ENCODE peak calls at places on chromosomes 3 and 15, in five cellular contexts. One of them, this sample, is unnamed.
A peak's percentile ranks its signal among the peaks of the same experiment; 100 is the strongest.

GRCh38 chr3:148042663-148043445 is 633.7 kb downstream of the ZIC1 start:
- DNase-seq in Right ventricle myocardium superior: no peak
- DNase-seq in cardiac fibroblast: peak; percentile 71
- DNase-seq in T-helper 9 cell: no peak
- DNase-seq in neuronal stem cell: no peak
- DNase-seq in this sample: no peak

GRCh38 chr3:45343947-45344346 is 44.4 kb upstream of the LARS2 start:
- DNase-seq in Right ventricle myocardium superior: no peak
- DNase-seq in cardiac fibroblast: peak; percentile 32
- DNase-seq in T-helper 9 cell: no peak
- DNase-seq in neuronal stem cell: no peak
- DNase-seq in this sample: no peak

GRCh38 chr15:69474846-69475455 is 22.3 kb downstream of the RPLP1 start:
- DNase-seq in Right ventricle myocardium superior: no peak
- DNase-seq in cardiac fibroblast: peak; percentile 38
- DNase-seq in T-helper 9 cell: no peak
- DNase-seq in neuronal stem cell: no peak
- DNase-seq in this sample: no peak

GRCh38 chr15:69757186-69757585 is 304.6 kb downstream of the RPLP1 start:
- DNase-seq in Right ventricle myocardium superior: no peak
- DNase-seq in cardiac fibroblast: peak; percentile 20
- DNase-seq in T-helper 9 cell: no peak
- DNase-seq in neuronal stem cell: no peak
- DNase-seq in this sample: no peak

GRCh38 chr3:101962055-101962454 is 112.7 kb downstream of the NFKBIZ start:
- DNase-seq in Right ventricle myocardium superior: no peak
- DNase-seq in cardiac fibroblast: no peak
- DNase-seq in T-helper 9 cell: no peak
- DNase-seq in neuronal stem cell: no peak
- DNase-seq in this sample: no peak

GRCh38 chr3:127799476-127800222 is 22.7 kb downstream of the MGLL start:
- DNase-seq in Right ventricle myocardium superior: no peak
- DNase-seq in cardiac fibroblast: peak; percentile 98
- DNase-seq in T-helper 9 cell: no peak
- DNase-seq in neuronal stem cell: no peak
- DNase-seq in this sample: no peak

GRCh38 chr3:18372786-18373405 is 52.2 kb downstream of the SATB1 start:
- DNase-seq in Right ventricle myocardium superior: no peak
- DNase-seq in cardiac fibroblast: no peak
- DNase-seq in T-helper 9 cell: no peak
- DNase-seq in neuronal stem cell: no peak
- DNase-seq in this sample: no peak

GRCh38 chr3:171181907-171182690 is 155.6 kb upstream of the SLC2A2 start:
- DNase-seq in Right ventricle myocardium superior: no peak
- DNase-seq in cardiac fibroblast: peak; percentile 56
- DNase-seq in T-helper 9 cell: no peak
- DNase-seq in neuronal stem cell: no peak
- DNase-seq in this sample: no peak

GRCh38 chr15:89413877-89414276 is 79.3 kb upstream of the POLG start:
- DNase-seq in Right ventricle myocardium superior: no peak
- DNase-seq in cardiac fibroblast: no peak
- DNase-seq in T-helper 9 cell: no peak
- DNase-seq in neuronal stem cell: no peak
- DNase-seq in this sample: no peak

GRCh38 chr15:96411056-96412031 is 80.8 kb downstream of the NR2F2 start:
- DNase-seq in Right ventricle myocardium superior: no peak
- DNase-seq in cardiac fibroblast: no peak
- DNase-seq in T-helper 9 cell: no peak
- DNase-seq in neuronal stem cell: no peak
- DNase-seq in this sample: no peak

GRCh38 chr15:64096486-64097431 is 977 bp downstream of the SNX1 start:
- DNase-seq in Right ventricle myocardium superior: no peak
- DNase-seq in cardiac fibroblast: peak; percentile 49
- DNase-seq in T-helper 9 cell: no peak
- DNase-seq in neuronal stem cell: no peak
- DNase-seq in this sample: no peak

GRCh38 chr15:67690936-67691335 is 134.4 kb upstream of the SKOR1 start:
- DNase-seq in Right ventricle myocardium superior: no peak
- DNase-seq in cardiac fibroblast: peak; percentile 39
- DNase-seq in T-helper 9 cell: no peak
- DNase-seq in neuronal stem cell: no peak
- DNase-seq in this sample: no peak

GRCh38 chr3:100486808-100487207 is 5.6 kb upstream of the TMEM45A start:
- DNase-seq in Right ventricle myocardium superior: no peak
- DNase-seq in cardiac fibroblast: peak; percentile 38
- DNase-seq in T-helper 9 cell: no peak
- DNase-seq in neuronal stem cell: no peak
- DNase-seq in this sample: no peak

GRCh38 chr15:58258501-58259274 is 120.5 kb downstream of the AQP9 start:
- DNase-seq in Right ventricle myocardium superior: no peak
- DNase-seq in cardiac fibroblast: no peak
- DNase-seq in T-helper 9 cell: no peak
- DNase-seq in neuronal stem cell: no peak
- DNase-seq in this sample: no peak

GRCh38 chr3:51622402-51622801 is 48.6 kb upstream of the TEX264 start:
- DNase-seq in Right ventricle myocardium superior: no peak
- DNase-seq in cardiac fibroblast: no peak
- DNase-seq in T-helper 9 cell: no peak
- DNase-seq in neuronal stem cell: no peak
- DNase-seq in this sample: no peak

GRCh38 chr3:70065666-70066253 is 66.2 kb downstream of the SAMMSON start:
- DNase-seq in Right ventricle myocardium superior: no peak
- DNase-seq in cardiac fibroblast: no peak
- DNase-seq in T-helper 9 cell: no peak
- DNase-seq in neuronal stem cell: no peak
- DNase-seq in this sample: no peak

GRCh38 chr3:71247948-71248315 is 335.6 kb downstream of the FOXP1 start:
- DNase-seq in Right ventricle myocardium superior: no peak
- DNase-seq in cardiac fibroblast: no peak
- DNase-seq in T-helper 9 cell: no peak
- DNase-seq in neuronal stem cell: no peak
- DNase-seq in this sample: no peak

GRCh38 chr3:37953995-37954394 is 36.6 kb upstream of the VILL start:
- DNase-seq in Right ventricle myocardium superior: no peak
- DNase-seq in cardiac fibroblast: no peak
- DNase-seq in T-helper 9 cell: no peak
- DNase-seq in neuronal stem cell: no peak
- DNase-seq in this sample: no peak

GRCh38 chr3:194367992-194368841 is 1.3 kb downstream of the LRRC15 start:
- DNase-seq in Right ventricle myocardium superior: no peak
- DNase-seq in cardiac fibroblast: peak; percentile 5
- DNase-seq in T-helper 9 cell: no peak
- DNase-seq in neuronal stem cell: no peak
- DNase-seq in this sample: no peak

GRCh38 chr3:17639257-17639656 is 103.2 kb downstream of the TBC1D5 start:
- DNase-seq in Right ventricle myocardium superior: no peak
- DNase-seq in cardiac fibroblast: peak; percentile 83
- DNase-seq in T-helper 9 cell: no peak
- DNase-seq in neuronal stem cell: no peak
- DNase-seq in this sample: no peak

GRCh38 chr3:97959863-97960262 is 12.4 kb downstream of the RIOX2 start:
- DNase-seq in Right ventricle myocardium superior: no peak
- DNase-seq in cardiac fibroblast: no peak
- DNase-seq in T-helper 9 cell: no peak
- DNase-seq in neuronal stem cell: no peak
- DNase-seq in this sample: no peak

GRCh38 chr3:145951431-145951830 is 209.6 kb downstream of the PLOD2 start:
- DNase-seq in Right ventricle myocardium superior: no peak
- DNase-seq in cardiac fibroblast: no peak
- DNase-seq in T-helper 9 cell: no peak
- DNase-seq in neuronal stem cell: no peak
- DNase-seq in this sample: no peak

GRCh38 chr3:66303556-66303955 is 82.8 kb downstream of the SLC25A26 start:
- DNase-seq in Right ventricle myocardium superior: no peak
- DNase-seq in cardiac fibroblast: no peak
- DNase-seq in T-helper 9 cell: peak; percentile 54
- DNase-seq in neuronal stem cell: no peak
- DNase-seq in this sample: no peak

GRCh38 chr3:136266468-136266867 is 16.3 kb downstream of the PCCB start:
- DNase-seq in Right ventricle myocardium superior: no peak
- DNase-seq in cardiac fibroblast: peak; percentile 72
- DNase-seq in T-helper 9 cell: no peak
- DNase-seq in neuronal stem cell: no peak
- DNase-seq in this sample: no peak

GRCh38 chr3:98730338-98730737 is 32.8 kb upstream of the ST3GAL6 start:
- DNase-seq in Right ventricle myocardium superior: no peak
- DNase-seq in cardiac fibroblast: peak; percentile 79
- DNase-seq in T-helper 9 cell: no peak
- DNase-seq in neuronal stem cell: no peak
- DNase-seq in this sample: no peak

GRCh38 chr3:182241777-182242556 is 530.2 kb downstream of the SOX2 start:
- DNase-seq in Right ventricle myocardium superior: peak; percentile 61
- DNase-seq in cardiac fibroblast: peak; percentile 3
- DNase-seq in T-helper 9 cell: no peak
- DNase-seq in neuronal stem cell: peak; percentile 67
- DNase-seq in this sample: peak; percentile 69

GRCh38 chr3:94043285-94043684 is 14.9 kb upstream of the STX19 start:
- DNase-seq in Right ventricle myocardium superior: no peak
- DNase-seq in cardiac fibroblast: no peak
- DNase-seq in T-helper 9 cell: no peak
- DNase-seq in neuronal stem cell: no peak
- DNase-seq in this sample: no peak